ENCODE peak calls at places on chromosome 13, in four cellular contexts. S, B, K and G are unnamed samples.
A peak's percentile ranks its signal among the peaks of the same experiment; 100 is the strongest.

GRCh38 chr13:27634231-27634630 is 12.5 kb downstream of the POLR1D start:
- DNase-seq in B (no peak), K (no peak), S (no peak), G (no peak)

GRCh38 chr13:113616991-113617749 is 32.6 kb downstream of the TFDP1 start:
- DNase-seq in B (peak; percentile 62), S (no peak), K (peak; percentile 82), G (no peak)

GRCh38 chr13:60261432-60262351 is 98.0 kb upstream of the DIAPH3 start:
- DNase-seq in S (no peak), K (no peak), B (no peak), G (no peak)

GRCh38 chr13:36193151-36193855 is 21.1 kb downstream of the SOHLH2 start:
- DNase-seq in B (no peak), K (no peak), S (no peak), G (no peak)

GRCh38 chr13:82917984-82918383 is 964.3 kb downstream of the SLITRK1 start:
- DNase-seq in S (no peak), B (no peak), K (no peak), G (no peak)

GRCh38 chr13:40402931-40403412 is 263.5 kb downstream of the FOXO1 start:
- DNase-seq in K (no peak), S (no peak), B (no peak), G (no peak)

GRCh38 chr13:42875448-42876269 is 94.3 kb downstream of the FAM216B start:
- DNase-seq in S (no peak), K (no peak), B (peak; percentile 30), G (no peak)

GRCh38 chr13:109426690-109426990 is 359.7 kb downstream of the IRS2 start:
- DNase-seq in K (no peak), S (no peak), B (no peak), G (no peak)

GRCh38 chr13:49627831-49628652 is at the start of gene ARL11:
- DNase-seq in K (peak; percentile 98), S (no peak), B (no peak), G (peak; percentile 80)

GRCh38 chr13:33644607-33645543 is 173.1 kb upstream of the RFC3 start:
- DNase-seq in K (peak; percentile 75), B (no peak), S (no peak), G (no peak)

GRCh38 chr13:111395511-111396393 is 75.3 kb downstream of the TEX29 start:
- DNase-seq in S (no peak), K (no peak), B (no peak), G (no peak)

GRCh38 chr13:44116562-44117315 is 237.0 kb downstream of the LACC1 start:
- DNase-seq in K (peak; percentile 44), B (no peak), S (no peak), G (no peak)

GRCh38 chr13:36888645-36889044 is 31.4 kb downstream of the SMAD9 start:
- DNase-seq in K (no peak), B (no peak), S (no peak), G (no peak)

GRCh38 chr13:48110132-48110868 is 15.4 kb upstream of the MED4 start:
- DNase-seq in B (no peak), K (no peak), S (no peak), G (no peak)
- H3K27ac ChIP-seq in B (no peak overlapping the region), K (no peak overlapping the region), S (peak overlapping the region; percentile 0), G (no peak overlapping the region)

GRCh38 chr13:20831254-20831653 is 57.5 kb upstream of the EEF1AKMT1 start:
- DNase-seq in K (no peak), S (no peak), B (no peak), G (no peak)

GRCh38 chr13:20831933-20832332 is 58.2 kb upstream of the EEF1AKMT1 start:
- DNase-seq in S (no peak), B (no peak), K (no peak), G (no peak)

GRCh38 chr13:20826301-20826700 is 52.5 kb upstream of the EEF1AKMT1 start:
- DNase-seq in S (no peak), K (no peak), B (no peak), G (no peak)

GRCh38 chr13:20826810-20827560 is 53.2 kb upstream of the EEF1AKMT1 start:
- DNase-seq in B (no peak), S (no peak), K (no peak), G (no peak)

GRCh38 chr13:20828540-20829364 is 55.0 kb upstream of the EEF1AKMT1 start:
- DNase-seq in B (peak; percentile 43), S (no peak), K (peak; percentile 51), G (peak; percentile 12)
- H3K27ac ChIP-seq in B (no peak overlapping the region), S (no peak overlapping the region), K (no peak overlapping the region), G (peak overlapping the region; percentile 24)

DNA sequence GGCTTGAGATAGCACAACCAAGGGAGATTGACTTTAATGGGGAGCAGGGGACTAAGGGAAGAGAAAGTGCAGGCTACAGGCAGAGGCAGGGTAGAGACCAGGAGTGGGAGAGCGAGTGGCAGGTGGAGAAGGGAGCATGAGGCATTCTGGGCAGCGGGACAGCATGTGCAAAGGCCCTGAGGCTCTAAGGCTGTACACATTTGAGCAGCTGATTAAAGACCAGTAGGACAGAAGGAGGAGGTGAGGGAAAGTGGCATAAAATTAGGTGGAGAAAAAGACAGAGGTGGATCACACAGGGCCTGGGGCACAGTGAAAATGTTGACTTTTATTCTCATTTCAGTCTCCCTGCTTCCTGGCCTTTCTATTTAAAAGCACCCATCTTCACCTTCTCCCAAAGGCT is 74.4 kb downstream of the ALOX5AP start:
- DNase-seq in S (no peak), B (no peak), K (no peak), G (no peak)
- H3K27ac ChIP-seq in S (peak overlapping the region; percentile 28), B (no peak overlapping the region), K (no peak overlapping the region), G (no peak overlapping the region)

GRCh38 chr13:50838031-50838430 is 5.5 kb downstream of the DLEU7 start:
- DNase-seq in B (no peak), S (no peak), K (no peak), G (no peak)

GRCh38 chr13:50842246-50842645 is 1.2 kb downstream of the DLEU7 start:
- DNase-seq in K (no peak), B (no peak), S (no peak), G (no peak)

GRCh38 chr13:50838701-50839100 is 4.8 kb downstream of the DLEU7 start:
- DNase-seq in B (no peak), K (no peak), S (no peak), G (no peak)

GRCh38 chr13:50842711-50843255 is 709 bp downstream of the DLEU7 start:
- DNase-seq in S (no peak), K (no peak), B (no peak), G (no peak)

GRCh38 chr13:50840327-50840726 is 3.2 kb downstream of the DLEU7 start:
- DNase-seq in S (no peak), B (no peak), K (no peak), G (no peak)
- H3K27ac ChIP-seq in S (no peak overlapping the region), B (no peak overlapping the region), K (no peak overlapping the region), G (no peak overlapping the region)

DNA sequence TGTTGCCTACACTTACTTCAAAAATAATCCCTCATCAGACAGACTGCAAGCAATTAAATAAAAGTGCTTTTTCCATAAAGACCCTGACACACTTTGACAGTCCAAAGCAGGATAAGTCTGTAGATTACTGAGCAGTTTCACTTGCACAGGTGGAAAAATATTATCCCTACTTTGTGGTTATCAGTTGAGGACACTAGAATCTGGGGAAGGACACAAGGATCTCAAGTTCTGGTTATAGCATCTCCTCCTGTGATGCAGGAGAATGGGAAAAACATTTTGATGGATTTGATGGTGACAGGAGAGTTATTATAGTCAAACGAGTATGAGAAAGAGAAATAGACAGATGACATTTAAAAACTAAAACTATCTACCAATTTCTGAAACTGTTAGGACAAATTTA is 122.9 kb upstream of the PCDH9 start:
- DNase-seq in B (no peak), S (no peak), K (no peak), G (no peak)
- H3K27ac ChIP-seq in B (no peak overlapping the region), S (no peak overlapping the region), K (no peak overlapping the region), G (no peak overlapping the region)

GRCh38 chr13:75329097-75329496 is 152.9 kb downstream of the TBC1D4 start:
- DNase-seq in K (no peak), B (no peak), S (no peak), G (no peak)

GRCh38 chr13:75330770-75331169 is 151.2 kb downstream of the TBC1D4 start:
- DNase-seq in B (no peak), K (no peak), S (no peak), G (no peak)

GRCh38 chr13:75331792-75332349 is 150.1 kb downstream of the TBC1D4 start:
- DNase-seq in S (no peak), K (no peak), B (no peak), G (no peak)

GRCh38 chr13:75327132-75327505 is 154.8 kb downstream of the TBC1D4 start:
- DNase-seq in S (no peak), B (no peak), K (no peak), G (no peak)

GRCh38 chr13:75329723-75330122 is 152.2 kb downstream of the TBC1D4 start:
- DNase-seq in S (no peak), K (no peak), B (no peak), G (no peak)
- H3K27ac ChIP-seq in S (no peak overlapping the region), K (no peak overlapping the region), B (no peak overlapping the region), G (no peak overlapping the region)

DNA sequence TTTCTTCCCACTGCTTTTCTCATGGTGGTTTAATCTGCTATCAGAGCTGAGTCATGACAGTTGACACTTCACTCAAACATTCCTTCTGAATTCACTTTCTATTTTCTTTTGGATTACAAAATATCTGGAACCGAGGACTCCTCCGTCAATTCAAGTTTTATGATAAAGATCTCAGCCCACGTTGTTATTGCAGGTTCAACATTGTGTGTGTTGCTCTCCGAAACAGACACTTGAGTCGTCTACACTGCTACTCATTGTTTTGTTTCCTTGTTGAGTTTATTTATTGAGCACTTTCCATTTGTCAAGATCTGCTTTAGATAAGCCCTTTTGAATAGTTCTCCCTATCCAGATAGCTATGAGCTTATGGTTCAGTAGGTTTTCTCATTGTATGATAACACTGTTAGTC is 636.1 kb upstream of the GPC6 start:
- DNase-seq in K (no peak), S (no peak), B (no peak), G (no peak)
- H3K27ac ChIP-seq in K (no peak overlapping the region), S (no peak overlapping the region), B (no peak overlapping the region), G (no peak overlapping the region)

GRCh38 chr13:69681722-69682121 is 425.9 kb upstream of the ATXN8OS start:
- DNase-seq in K (no peak), S (no peak), B (no peak), G (no peak)

GRCh38 chr13:69683921-69684663 is 423.5 kb upstream of the ATXN8OS start:
- DNase-seq in S (no peak), B (no peak), K (no peak), G (no peak)
- H3K27ac ChIP-seq in S (no peak overlapping the region), B (no peak overlapping the region), K (no peak overlapping the region), G (no peak overlapping the region)

DNA sequence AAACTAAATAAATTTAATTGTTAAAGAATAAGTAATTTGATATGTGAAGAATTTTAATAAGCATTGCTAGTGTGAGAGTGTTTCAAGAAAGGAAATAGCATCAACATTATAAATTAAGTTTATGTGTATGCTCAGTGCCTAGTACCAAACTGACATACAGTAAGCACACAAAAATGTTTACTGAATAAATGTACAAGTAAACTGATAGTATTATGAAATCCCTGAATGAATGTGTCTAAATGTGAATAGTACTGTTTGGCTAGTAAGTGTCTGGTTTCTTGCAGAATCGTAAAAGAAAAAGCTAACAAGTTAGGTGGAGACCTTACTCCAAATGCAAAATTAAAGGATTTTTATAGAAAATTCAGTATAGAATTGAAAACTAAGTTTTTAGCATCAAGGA is 233.6 kb downstream of the PCDH9 start:
- DNase-seq in K (no peak), S (no peak), B (no peak), G (no peak)
- H3K27ac ChIP-seq in K (no peak overlapping the region), S (no peak overlapping the region), B (no peak overlapping the region), G (no peak overlapping the region)